ENCODE peak calls at places on chromosomes 5 and 9, in seven cellular contexts. Z, T, N, F, K, G and C are unnamed samples.
A peak's percentile ranks its signal among the peaks of the same experiment; 100 is the strongest.

GRCh38 chr9:108860354-108860753 is 1.7 kb upstream of the ACTL7A start:
- DNase-seq in Z (no peak), T (no peak), G (no peak), N (peak; percentile 7), K (no peak), F (no peak), C (no peak)

GRCh38 chr5:140205952-140206351 is 31.0 kb downstream of the CYSTM1 start:
- DNase-seq in K (no peak), Z (no peak), T (no peak), G (peak; percentile 15), F (no peak), N (no peak), C (peak; percentile 18)

GRCh38 chr5:125348221-125348692 is 601.8 kb upstream of the ZNF608 start:
- DNase-seq in T (no peak), G (no peak), F (no peak), N (no peak), Z (no peak), K (no peak), C (no peak)

GRCh38 chr9:96202971-96203780 is 98.8 kb downstream of the HSD17B3 start:
- DNase-seq in Z (no peak), K (peak; percentile 62), G (no peak), T (peak; percentile 66), N (no peak), F (no peak), C (no peak)

GRCh38 chr9:120538339-120538738 is 41.6 kb downstream of the CDK5RAP2 start:
- DNase-seq in N (peak; percentile 13), T (no peak), K (no peak), Z (no peak), G (peak; percentile 11), F (no peak), C (no peak)

GRCh38 chr9:20599195-20599594 is 23.1 kb downstream of the MLLT3 start:
- DNase-seq in F (no peak), T (no peak), Z (no peak), G (no peak), K (no peak), N (peak; percentile 78), C (no peak)

GRCh38 chr9:76704601-76705204 is 59.5 kb upstream of the PCA3 start:
- DNase-seq in T (no peak), K (no peak), G (peak; percentile 88), N (peak; percentile 93), F (no peak), Z (no peak), C (peak; percentile 74)

GRCh38 chr5:168683247-168683926 is 104.2 kb upstream of the PANK3 start:
- DNase-seq in T (no peak), F (no peak), G (no peak), N (no peak), Z (no peak), K (no peak), C (no peak)

GRCh38 chr9:125663127-125663526 is 43.9 kb downstream of the MAPKAP1 start:
- DNase-seq in T (no peak), K (no peak), Z (no peak), G (peak; percentile 35), F (no peak), N (peak; percentile 79), C (no peak)

GRCh38 chr9:134191455-134192209 is 27.3 kb upstream of the RNU6ATAC start:
- DNase-seq in G (no peak), K (peak; percentile 65), T (peak; percentile 52), F (no peak), Z (peak; percentile 18), N (no peak), C (no peak)

GRCh38 chr5:59062986-59063683 is 480.3 kb downstream of the RAB3C start:
- DNase-seq in F (no peak), Z (no peak), T (no peak), G (peak; percentile 97), N (no peak), K (no peak), C (no peak)

GRCh38 chr5:10331341-10331796 is 22.1 kb upstream of the MARCHF6 start:
- DNase-seq in K (peak; percentile 83), Z (peak; percentile 82), G (peak; percentile 56), N (peak; percentile 82), F (peak; percentile 69), T (no peak), C (no peak)

GRCh38 chr5:76983468-76983867 is 30.6 kb downstream of the CRHBP start:
- DNase-seq in K (no peak), T (no peak), G (peak; percentile 10), F (no peak), Z (no peak), N (no peak), C (no peak)

GRCh38 chr5:132266031-132266835 is 8.7 kb downstream of the PDLIM4 start:
- DNase-seq in N (no peak), F (no peak), T (no peak), Z (no peak), G (no peak), K (peak; percentile 84), C (no peak)

GRCh38 chr9:22124263-22125011 is 115.3 kb upstream of the CDKN2B start:
- DNase-seq in K (no peak), F (no peak), T (no peak), N (peak; percentile 61), Z (no peak), G (peak; percentile 47), C (no peak)
- TF ChIP-seq POLR2A in K (no peak), F (no peak), T (no peak), N (no peak), Z (no peak), G (no peak), C (no peak)

GRCh38 chr5:143275871-143276363 is 127.6 kb downstream of the NR3C1 start:
- DNase-seq in K (no peak), T (no peak), F (no peak), G (no peak), Z (no peak), N (no peak), C (no peak)

GRCh38 chr5:143271431-143271830 is 132.1 kb downstream of the NR3C1 start:
- DNase-seq in F (no peak), T (no peak), Z (no peak), K (no peak), G (no peak), N (no peak), C (no peak)

GRCh38 chr5:143277536-143277935 is 126.0 kb downstream of the NR3C1 start:
- DNase-seq in N (no peak), Z (no peak), G (no peak), F (no peak), T (no peak), K (no peak), C (no peak)

GRCh38 chr5:143279698-143280097 is 123.8 kb downstream of the NR3C1 start:
- DNase-seq in T (no peak), F (no peak), N (peak; percentile 53), K (no peak), G (peak; percentile 68), Z (no peak), C (no peak)

GRCh38 chr5:143274952-143275351 is 128.5 kb downstream of the NR3C1 start:
- DNase-seq in N (no peak), F (no peak), Z (no peak), G (peak; percentile 19), T (no peak), K (no peak), C (peak; percentile 9)
- TF ChIP-seq POLR2A in N (no peak), F (no peak), Z (no peak), G (no peak), T (no peak), K (no peak), C (no peak)

DNA sequence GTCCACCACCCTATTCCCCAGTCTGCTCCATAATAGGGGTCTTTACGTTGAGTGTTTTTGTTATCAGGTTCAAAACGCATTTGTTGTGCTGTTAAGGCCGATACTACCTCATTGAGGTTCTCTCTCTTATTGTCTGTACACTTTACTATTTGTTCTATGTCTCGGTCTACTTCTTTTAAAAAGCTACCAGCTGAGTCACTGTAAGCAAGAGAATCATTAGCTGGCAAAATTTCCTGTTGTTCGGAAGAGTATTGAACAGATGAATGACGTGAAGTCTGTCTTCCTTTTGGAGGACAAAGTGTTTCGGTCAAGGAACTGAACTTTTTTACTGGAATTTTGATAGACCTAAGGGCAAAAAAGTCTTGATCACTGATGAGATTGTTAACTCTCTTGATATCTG is 10.3 kb downstream of the LYSMD3 start:
- DNase-seq in K (no peak), F (no peak), T (no peak), G (peak; percentile 7), N (no peak), Z (no peak), C (no peak)
- TF ChIP-seq POLR2A in K (no peak), F (no peak), T (no peak), G (no peak), N (no peak), Z (no peak), C (no peak)

DNA sequence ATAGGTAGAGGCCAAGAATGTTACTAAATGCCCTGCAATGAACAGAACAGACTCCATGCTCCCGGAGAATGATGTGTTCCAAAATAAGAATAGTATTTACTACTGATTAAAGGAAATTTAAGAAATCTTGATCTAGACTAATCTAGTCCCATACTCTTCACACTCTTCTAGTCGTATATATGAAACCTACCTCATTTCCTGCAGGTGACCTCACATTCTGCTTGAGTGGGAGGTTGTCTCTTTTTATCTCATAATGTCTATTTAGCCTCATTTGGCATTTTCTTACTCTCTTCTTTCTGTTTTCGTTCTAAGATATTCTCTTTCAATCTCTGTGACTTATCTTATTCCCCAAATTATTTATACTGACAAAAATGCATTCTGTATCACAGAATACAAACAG is 9.2 kb upstream of the SHOC1 start:
- DNase-seq in N (no peak), Z (no peak), F (no peak), G (no peak), K (no peak), T (no peak), C (no peak)
- TF ChIP-seq POLR2A in N (no peak), Z (no peak), F (no peak), G (no peak), K (no peak), T (no peak), C (no peak)